ENCODE peak calls at places on chromosomes 7 and 10, in ten cellular contexts. C is psoas muscle, O is renal cortical epithelial cell, E is ELF-1, I is GM03348, P is substantia nigra, S is HEK293T, M is glomerular endothelial cell, G is occipital lobe, D is tibial nerve. K is an unnamed sample.

GRCh38 chr7:157079116-157079515 is 59.6 kb upstream of the UBE3C start:
- DNase-seq in D (no peak), M (no peak), I (no peak), C (no peak), G (no peak), E (no peak), S (no peak), P (no peak), O (no peak), K (no peak)

GRCh38 chr7:43781726-43782607 is 23.5 kb downstream of the BLVRA start:
- DNase-seq in M (no peak), D (no peak), C (no peak), S (no peak), G (no peak), O (peak), I (peak), P (no peak), E (no peak), K (no peak)

GRCh38 chr7:131950758-131951157 is 394.3 kb upstream of the PODXL start:
- DNase-seq in M (no peak), C (no peak), I (peak), S (no peak), G (peak), P (no peak), O (no peak), E (no peak), D (no peak), K (no peak)

GRCh38 chr10:74034301-74034700 is 36.4 kb downstream of the VCL start:
- DNase-seq in I (no peak), M (no peak), O (no peak), G (no peak), C (no peak), D (no peak), E (no peak), S (no peak), P (no peak), K (no peak)

GRCh38 chr7:2796358-2797352 is 47.5 kb downstream of the GNA12 start:
- DNase-seq in D (peak), G (no peak), O (peak), P (no peak), C (peak), M (no peak), E (no peak), I (peak), S (no peak), K (peak)

GRCh38 chr10:42690449-42691360 is 52.3 kb upstream of the ZNF33B start:
- DNase-seq in C (no peak), S (no peak), P (no peak), E (peak), G (no peak), D (no peak), M (no peak), O (no peak), I (no peak), K (no peak)

GRCh38 chr7:90788057-90788456 is 191.9 kb downstream of the CDK14 start:
- DNase-seq in O (no peak), P (no peak), G (no peak), D (no peak), M (no peak), C (no peak), I (peak), S (no peak), E (no peak), K (no peak)

GRCh38 chr7:69434350-69434749 is 163.9 kb upstream of the AUTS2 start:
- DNase-seq in E (no peak), P (no peak), I (peak), C (no peak), S (no peak), M (no peak), D (no peak), G (no peak), O (peak), K (no peak)

GRCh38 chr10:99560277-99561126 is 27.8 kb downstream of the NKX2-3 start:
- DNase-seq in P (peak), I (peak), S (peak), E (peak), C (no peak), O (peak), D (peak), G (no peak), M (peak), K (peak)

GRCh38 chr7:45399069-45399468 is 175.1 kb upstream of the ADCY1 start:
- DNase-seq in M (no peak), D (no peak), I (no peak), O (no peak), E (no peak), G (no peak), C (no peak), P (no peak), S (no peak), K (no peak)

GRCh38 chr10:60140681-60141632 is 234.6 kb upstream of the CCDC6 start:
- DNase-seq in G (no peak), E (peak), S (peak), C (peak), O (peak), M (no peak), I (no peak), D (no peak), P (no peak), K (no peak)